ENCODE peak calls at places on chromosomes 13 and 19, in four cellular contexts. G, X, I and D are unnamed samples.

GRCh38 chr19:50266896-50267295 is 62.3 kb downstream of the KCNC3 start:
- DNase-seq in G (no peak), X (no peak), I (peak; percentile 59), D (no peak)

GRCh38 chr13:43848250-43848649 is 31.3 kb downstream of the CCDC122 start:
- DNase-seq in G (peak; percentile 57), X (no peak), I (no peak), D (no peak)

GRCh38 chr13:29543230-29544215 is 52.0 kb downstream of the SLC7A1 start:
- DNase-seq in G (peak; percentile 63), X (peak; percentile 44), I (peak; percentile 24), D (peak; percentile 72)

GRCh38 chr13:48891586-48891985 is 84.1 kb upstream of the FNDC3A start:
- DNase-seq in G (no peak), X (no peak), I (no peak), D (no peak)

GRCh38 chr13:34164585-34164984 is 346.6 kb downstream of the RFC3 start:
- DNase-seq in G (no peak), X (no peak), I (no peak), D (no peak)

GRCh38 chr13:51849145-51850101 is 4.4 kb upstream of the TMEM272 start:
- DNase-seq in G (peak; percentile 29), X (no peak), I (peak; percentile 62), D (peak; percentile 39)

GRCh38 chr13:110326263-110326904 is 19.3 kb downstream of the COL4A2 start:
- DNase-seq in G (no peak), X (no peak), I (no peak), D (no peak)

GRCh38 chr13:80340643-80341097 is 256 bp downstream of the SPRY2 start:
- DNase-seq in G (peak; percentile 88), X (no peak), I (no peak), D (no peak)

GRCh38 chr13:91398413-91399188 is at the start of gene GPC5:
- DNase-seq in G (peak; percentile 64), X (no peak), I (peak; percentile 94), D (peak; percentile 68)

GRCh38 chr13:26679411-26679810 is 81.2 kb downstream of the GPR12 start:
- DNase-seq in G (no peak), X (no peak), I (no peak), D (no peak)

GRCh38 chr19:37876047-37876446 is 30.3 kb downstream of the WDR87 start:
- DNase-seq in G (no peak), X (no peak), I (no peak), D (no peak)

GRCh38 chr19:10289836-10290438 is at the start of gene ICAM5:
- DNase-seq in G (no peak), X (no peak), I (peak; percentile 94), D (no peak)

GRCh38 chr13:41756198-41756885 is 204.6 kb downstream of the VWA8 start:
- DNase-seq in G (no peak), X (no peak), I (no peak), D (no peak)

GRCh38 chr19:42401365-42402303 is 11.5 kb upstream of the CNFN start:
- DNase-seq in G (peak; percentile 71), X (no peak), I (peak; percentile 81), D (peak; percentile 71)

GRCh38 chr13:112972867-112973576 is 4.0 kb downstream of the MCF2L start:
- DNase-seq in G (no peak), X (no peak), I (no peak), D (no peak)

GRCh38 chr13:24254151-24254810 is 55.1 kb upstream of the C1QTNF9 start:
- DNase-seq in G (peak; percentile 92), X (no peak), I (no peak), D (no peak)

GRCh38 chr19:925912-926594 is at the start of gene ARID3A:
- DNase-seq in G (peak; percentile 60), X (no peak), I (no peak), D (no peak)

GRCh38 chr19:14015454-14016035 is 9.4 kb upstream of the RFX1 start:
- DNase-seq in G (no peak), X (peak; percentile 94), I (peak; percentile 58), D (no peak)

GRCh38 chr13:86554066-86554465 is 754.8 kb upstream of the SLITRK6 start:
- DNase-seq in G (peak; percentile 43), X (no peak), I (no peak), D (no peak)

GRCh38 chr19:56314018-56314583 is 538 bp downstream of the ZSCAN5A start:
- DNase-seq in G (peak; percentile 47), X (no peak), I (no peak), D (no peak)

GRCh38 chr19:17479325-17479791 is 9.0 kb downstream of the SLC27A1 start:
- DNase-seq in G (peak; percentile 17), X (no peak), I (no peak), D (no peak)

GRCh38 chr13:26872444-26873173 is 112.0 kb upstream of the GPR12 start:
- DNase-seq in G (peak; percentile 64), X (no peak), I (peak; percentile 61), D (no peak)

GRCh38 chr19:9295411-9295849 is 14.2 kb downstream of the ZNF699 start:
- DNase-seq in G (no peak), X (no peak), I (no peak), D (no peak)

GRCh38 chr19:1161716-1162115 is 12.4 kb downstream of the SBNO2 start:
- DNase-seq in G (no peak), X (no peak), I (peak; percentile 77), D (no peak)

GRCh38 chr19:51691122-51692064 is 1.7 kb upstream of the SPACA6 start:
- DNase-seq in G (peak; percentile 17), X (no peak), I (no peak), D (no peak)

GRCh38 chr13:39259371-39259770 is 221.1 kb downstream of the NHLRC3 start:
- DNase-seq in G (no peak), X (peak; percentile 12), I (no peak), D (no peak)

GRCh38 chr19:10516671-10517286 is 468 bp downstream of the S1PR5 start:
- DNase-seq in G (no peak), X (no peak), I (no peak), D (no peak)

GRCh38 chr13:46295531-46296464 is 84.1 kb downstream of the LRRC63 start:
- DNase-seq in G (peak; percentile 98), X (peak; percentile 28), I (peak; percentile 22), D (no peak)

GRCh38 chr19:50461066-50461875 is 15.0 kb upstream of the EMC10 start:
- DNase-seq in G (peak; percentile 58), X (peak; percentile 53), I (peak; percentile 87), D (peak; percentile 85)

GRCh38 chr19:16521715-16522289 is 20.4 kb downstream of the CHERP start:
- DNase-seq in G (no peak), X (no peak), I (no peak), D (no peak)

GRCh38 chr19:38324431-38324830 is 4.8 kb downstream of the KCNK6 start:
- DNase-seq in G (no peak), X (no peak), I (no peak), D (no peak)

GRCh38 chr13:113151745-113152707 is 6.4 kb upstream of the PROZ start:
- DNase-seq in G (no peak), X (no peak), I (no peak), D (no peak)

GRCh38 chr13:45219123-45219891 is 18.5 kb upstream of the KCTD4 start:
- DNase-seq in G (no peak), X (no peak), I (no peak), D (no peak)
- TF ChIP-seq SPI1 in G (no peak), X (no peak), I (no peak), D (no peak)

GRCh38 chr19:18603255-18603957 is 3.2 kb downstream of the CRLF1 start:
- DNase-seq in G (peak; percentile 26), X (no peak), I (peak; percentile 60), D (no peak)
- TF ChIP-seq SPI1 in G (no peak), X (no peak), I (no peak), D (no peak)

GRCh38 chr13:75049936-75050335 is 432.0 kb downstream of the TBC1D4 start:
- DNase-seq in G (no peak), X (no peak), I (no peak), D (no peak)
- TF ChIP-seq SPI1 in G (no peak), X (no peak), I (no peak), D (no peak)

GRCh38 chr19:45569619-45570421 is 14.8 kb downstream of the OPA3 start:
- DNase-seq in G (peak; percentile 52), X (no peak), I (peak; percentile 80), D (no peak)
- TF ChIP-seq SPI1 in G (no peak), X (no peak), I (no peak), D (no peak)

DNA sequence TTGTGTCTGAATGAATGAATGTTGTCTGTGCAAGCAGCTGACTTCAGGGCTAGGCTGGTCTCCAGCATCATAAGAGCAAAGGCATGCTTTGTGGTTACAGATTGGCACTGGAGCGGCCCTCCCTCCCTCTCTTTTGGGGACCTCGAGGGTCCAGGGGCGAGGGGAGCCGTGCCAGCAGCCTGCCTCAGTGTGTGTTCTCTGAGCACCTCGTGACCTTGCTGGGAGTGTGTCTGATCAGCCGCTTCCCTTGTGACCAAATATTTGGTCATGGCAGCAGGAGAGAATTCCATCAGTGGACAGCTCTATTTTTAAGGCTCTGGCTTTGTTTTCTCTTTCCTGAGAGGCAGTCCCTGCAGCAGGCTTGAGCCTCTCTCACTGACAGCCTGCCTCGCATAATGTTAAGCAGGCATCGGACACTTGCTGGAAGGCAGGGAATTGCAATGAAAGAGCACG is 329.7 kb downstream of the UQCRFS1 start:
- DNase-seq in G (no peak), X (no peak), I (no peak), D (no peak)
- TF ChIP-seq SPI1 in G (no peak), X (no peak), I (no peak), D (no peak)

GRCh38 chr13:50800091-50800739 is 43.3 kb downstream of the DLEU7 start:
- DNase-seq in G (no peak), X (no peak), I (no peak), D (no peak)
- TF ChIP-seq SPI1 in G (no peak), X (no peak), I (no peak), D (no peak)

DNA sequence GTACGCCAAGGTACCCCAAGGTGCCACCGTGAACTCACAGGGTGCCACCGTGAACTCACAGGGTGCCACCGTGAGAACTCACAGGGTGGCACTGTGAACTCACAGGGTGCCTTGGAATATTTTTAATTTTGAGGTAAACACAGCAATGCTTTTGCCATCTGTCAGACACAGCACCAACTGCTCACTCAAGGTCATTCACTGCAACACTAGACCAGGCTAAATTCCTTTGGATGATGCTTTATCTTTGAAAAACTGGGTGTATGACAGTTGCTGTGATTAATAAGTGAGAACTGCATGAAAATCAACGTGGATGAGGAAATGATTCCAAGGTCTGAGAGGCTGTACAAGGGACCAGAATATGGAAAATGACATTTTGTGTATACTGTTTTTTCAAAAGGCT is 18.9 kb downstream of the SAFB2 start:
- DNase-seq in G (no peak), X (no peak), I (no peak), D (no peak)
- TF ChIP-seq SPI1 in G (no peak), X (no peak), I (no peak), D (no peak)

GRCh38 chr13:109146912-109147624 is 517.7 kb downstream of the MYO16 start:
- DNase-seq in G (no peak), X (no peak), I (no peak), D (no peak)
- TF ChIP-seq SPI1 in G (no peak), X (no peak), I (no peak), D (no peak)